ENCODE peak calls at places on chromosomes 4 and X, in eight cellular contexts. G is AG04450; V is CD8-positive, alpha-beta T cell; C is keratinocyte; H is GM23338; O is lower lobe of right lung; F is cardiac muscle cell; E is sigmoid colon. I is an unnamed sample. For H3K27me3, the result is how much of the 10 kb centered on the place peaks cover.

GRCh38 chr4:153341575-153342090 is 2.9 kb upstream of the MND1 start:
- DNase-seq in V (no peak), E (no peak), G (no peak), F (no peak), C (no peak), H (no peak), O (no peak), I (no peak)

GRCh38 chrX:1465261-1466231 is 12.8 kb upstream of the ASMTL start:
- DNase-seq in O (no peak), F (no peak), G (no peak), E (peak), V (no peak), H (no peak), C (no peak), I (no peak)

GRCh38 chrX:1463581-1464281 is 11.0 kb upstream of the ASMTL start:
- DNase-seq in G (no peak), C (no peak), O (peak), E (peak), H (no peak), F (no peak), V (no peak), I (no peak)

GRCh38 chrX:15016051-15016450 is 142.8 kb downstream of the MOSPD2 start:
- DNase-seq in H (no peak), E (no peak), V (no peak), F (no peak), O (no peak), G (no peak), C (no peak), I (no peak)

GRCh38 chr4:110049951-110050925 is 137.6 kb downstream of the EGF start:
- DNase-seq in O (no peak), F (peak), E (no peak), G (peak), C (no peak), H (peak), V (peak), I (no peak)

GRCh38 chr4:140308366-140309123 is 64.9 kb upstream of the SCOC start:
- DNase-seq in E (peak), C (peak), V (no peak), O (no peak), G (peak), F (peak), H (no peak), I (no peak)

GRCh38 chrX:68941385-68941952 is 112.6 kb downstream of the EFNB1 start:
- DNase-seq in C (no peak), F (no peak), G (no peak), V (no peak), H (no peak), O (no peak), E (peak), I (no peak)

GRCh38 chr4:7000421-7001176 is 42.6 kb upstream of the TADA2B start:
- DNase-seq in O (no peak), G (no peak), F (no peak), E (peak), V (no peak), C (no peak), H (no peak), I (no peak)

GRCh38 chr4:109067509-109068205 is 234.8 kb downstream of the COL25A1 start:
- DNase-seq in F (no peak), C (no peak), G (peak), V (no peak), O (no peak), E (no peak), H (no peak), I (no peak)

GRCh38 chr4:79893441-79893840 is 179.6 kb downstream of the ANTXR2 start:
- DNase-seq in V (no peak), G (no peak), H (no peak), E (no peak), C (no peak), O (no peak), F (no peak), I (no peak)

GRCh38 chr4:47106561-47106960 is 75.2 kb downstream of the GABRB1 start:
- DNase-seq in H (no peak), O (no peak), C (no peak), G (no peak), V (no peak), F (no peak), E (no peak), I (no peak)

DNA sequence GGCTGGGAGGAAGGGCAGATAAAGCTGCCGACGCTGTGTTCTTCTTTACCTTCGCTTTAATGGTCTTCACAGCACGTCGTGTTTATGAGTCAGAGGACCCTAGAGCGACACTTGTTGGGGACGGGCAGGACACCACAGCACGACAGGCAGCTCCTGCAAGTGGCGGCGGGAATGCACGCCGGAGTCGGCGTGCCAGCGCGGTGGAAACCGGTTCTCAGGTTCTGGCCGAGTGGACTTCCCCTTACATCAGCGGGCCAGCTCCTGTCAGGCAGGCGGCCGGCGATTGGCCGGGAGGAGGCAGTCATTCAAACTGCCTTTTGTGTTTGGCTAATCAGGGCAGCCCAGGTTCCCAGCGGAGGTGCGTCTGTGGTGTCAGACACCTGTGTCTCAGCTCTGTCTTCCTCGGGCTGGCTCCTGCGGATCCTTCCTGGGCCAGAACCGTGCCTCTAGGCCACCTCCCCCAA is 150.9 kb downstream of the SHROOM3 start:
- DNase-seq in H (peak), F (peak), G (no peak), E (peak), V (no peak), O (peak), C (no peak), I (no peak)
- TF ChIP-seq CTCF in H (peak), F (peak), G (no peak), E (no peak), V (no peak), O (no peak), C (no peak), I (peak)

DNA sequence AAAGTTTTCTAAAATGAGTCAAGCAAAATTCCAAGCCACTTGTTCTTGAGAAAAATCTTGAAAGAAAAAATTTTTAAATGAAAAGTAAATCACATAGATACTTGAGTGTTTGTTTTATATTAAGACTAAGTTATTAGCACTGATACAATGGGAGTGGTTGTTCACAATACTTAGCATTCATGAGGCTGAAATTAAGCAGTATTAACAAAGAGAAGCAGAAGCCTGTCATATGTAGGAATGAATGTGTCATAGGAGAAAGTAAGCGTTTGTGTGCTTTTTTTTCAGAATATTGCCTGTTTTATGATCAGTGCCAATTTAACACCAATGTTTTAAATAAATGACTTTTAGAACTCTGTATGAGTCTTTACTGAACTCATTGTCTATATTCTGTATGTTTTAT is 37.6 kb downstream of the PLS3 start:
- DNase-seq in G (no peak), E (no peak), C (no peak), F (no peak), O (no peak), H (no peak), V (no peak), I (no peak)
- H3K27me3 ChIP-seq in G (under half), E (under half), C (under half), F (under half), O (under half), H (under half), V (under half), I (under half)

GRCh38 chr4:101187837-101188236 is 159.5 kb downstream of the PPP3CA start:
- DNase-seq in F (no peak), V (no peak), E (no peak), O (no peak), H (no peak), C (no peak), G (no peak), I (no peak)
- TF ChIP-seq CTCF in F (peak), V (peak), E (no peak), O (peak), H (no peak), C (peak), G (no peak), I (no peak)

DNA sequence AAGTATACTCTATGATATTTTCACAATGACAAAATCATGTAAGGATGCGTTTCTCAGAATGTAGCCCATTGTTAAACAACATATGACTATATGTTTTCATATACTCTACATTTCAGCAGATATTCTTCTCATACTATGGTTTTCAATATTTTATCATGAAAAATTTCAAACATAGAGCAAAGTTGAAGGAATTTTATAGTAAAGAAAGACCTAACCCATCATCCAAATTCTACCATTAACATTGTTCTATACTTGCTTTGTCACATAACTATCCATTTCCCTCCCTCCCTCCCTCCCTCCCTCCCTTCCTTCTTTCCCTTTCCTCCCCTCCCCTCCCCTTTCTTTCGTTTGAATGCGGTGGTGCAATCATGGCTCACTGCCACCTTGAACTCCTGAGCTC is 109.4 kb downstream of the FHIP1A start:
- DNase-seq in F (no peak), E (no peak), G (no peak), O (no peak), C (no peak), H (no peak), V (no peak), I (no peak)
- H3K27me3 ChIP-seq in F (under half), E (under half), G (under half), O (under half), C (under half), H (under half), V (under half), I (under half)

DNA sequence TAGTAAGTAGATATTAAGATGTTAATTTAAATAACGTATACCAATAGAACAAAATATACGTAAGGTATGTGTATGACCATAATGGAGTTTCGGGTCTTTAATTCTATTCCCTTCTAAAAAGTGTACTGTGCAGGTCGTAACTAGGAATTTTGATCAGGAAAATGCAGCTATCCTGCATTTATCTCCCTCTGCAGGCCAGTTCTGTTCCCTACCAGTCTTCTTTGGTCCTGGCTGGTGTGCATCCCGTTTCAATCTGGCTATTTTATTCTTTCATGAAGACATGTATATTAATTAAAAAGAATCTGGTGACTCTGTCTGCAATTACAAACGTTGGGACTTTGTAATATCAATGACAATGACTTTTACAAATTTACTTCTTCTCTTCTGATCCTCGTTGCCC is 534.1 kb upstream of the AADAT start:
- DNase-seq in V (no peak), E (no peak), C (no peak), F (no peak), H (peak), G (no peak), O (no peak), I (no peak)
- TF ChIP-seq CTCF in V (no peak), E (no peak), C (no peak), F (no peak), H (peak), G (peak), O (no peak), I (no peak)

GRCh38 chr4:26050212-26050643 is 136.2 kb downstream of the SMIM20 start:
- DNase-seq in F (no peak), H (no peak), C (no peak), G (no peak), V (no peak), O (peak), E (peak), I (no peak)
- H3K27me3 ChIP-seq in F (under half), H (under half), C (under half), G (under half), V (under half), O (under half), E (under half), I (under half)

GRCh38 chr4:150961566-150961965 is 53.5 kb downstream of the LRBA start:
- DNase-seq in H (no peak), V (no peak), G (no peak), E (no peak), C (no peak), F (no peak), O (no peak), I (no peak)

GRCh38 chr4:150960079-150960478 is 55.0 kb downstream of the LRBA start:
- DNase-seq in E (no peak), O (no peak), F (no peak), V (no peak), C (peak), H (peak), G (no peak), I (no peak)

GRCh38 chr4:150962245-150962644 is 52.8 kb downstream of the LRBA start:
- DNase-seq in H (no peak), G (no peak), O (no peak), C (peak), E (no peak), F (no peak), V (no peak), I (no peak)

GRCh38 chr4:150964754-150965153 is 50.3 kb downstream of the LRBA start:
- DNase-seq in C (no peak), E (no peak), G (no peak), O (no peak), V (no peak), H (no peak), F (no peak), I (no peak)

GRCh38 chr4:150960818-150961217 is 54.3 kb downstream of the LRBA start:
- DNase-seq in V (no peak), C (peak), G (no peak), O (no peak), F (no peak), E (no peak), H (peak), I (no peak)
- TF ChIP-seq CTCF in V (peak), C (peak), G (peak), O (peak), F (peak), E (no peak), H (peak), I (peak)

DNA sequence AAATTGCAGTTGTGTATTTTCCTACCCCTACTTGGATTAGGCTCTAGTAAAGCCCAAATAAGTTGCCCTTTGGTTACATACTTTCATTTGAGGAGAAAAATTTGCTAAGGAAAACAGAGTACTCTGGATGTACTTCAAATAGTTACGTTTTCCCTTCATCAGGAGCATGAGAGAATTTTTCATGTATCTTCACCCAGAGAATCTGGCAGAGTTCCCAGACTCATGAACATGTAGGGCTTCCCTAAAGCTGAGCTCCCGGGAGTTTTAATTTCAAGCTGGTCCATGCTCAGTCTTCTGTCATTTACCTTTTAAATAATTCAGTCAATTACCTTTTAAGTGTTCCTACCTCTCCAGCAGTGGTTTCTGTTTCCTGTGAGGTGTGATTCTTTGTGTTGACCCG is 367.5 kb upstream of the GRID2 start:
- DNase-seq in F (peak), H (no peak), C (no peak), E (no peak), G (no peak), V (no peak), O (no peak), I (no peak)
- H3K27me3 ChIP-seq in F (under half), H (under half), C (under half), E (under half), G (under half), V (under half), O (under half), I (under half)

DNA sequence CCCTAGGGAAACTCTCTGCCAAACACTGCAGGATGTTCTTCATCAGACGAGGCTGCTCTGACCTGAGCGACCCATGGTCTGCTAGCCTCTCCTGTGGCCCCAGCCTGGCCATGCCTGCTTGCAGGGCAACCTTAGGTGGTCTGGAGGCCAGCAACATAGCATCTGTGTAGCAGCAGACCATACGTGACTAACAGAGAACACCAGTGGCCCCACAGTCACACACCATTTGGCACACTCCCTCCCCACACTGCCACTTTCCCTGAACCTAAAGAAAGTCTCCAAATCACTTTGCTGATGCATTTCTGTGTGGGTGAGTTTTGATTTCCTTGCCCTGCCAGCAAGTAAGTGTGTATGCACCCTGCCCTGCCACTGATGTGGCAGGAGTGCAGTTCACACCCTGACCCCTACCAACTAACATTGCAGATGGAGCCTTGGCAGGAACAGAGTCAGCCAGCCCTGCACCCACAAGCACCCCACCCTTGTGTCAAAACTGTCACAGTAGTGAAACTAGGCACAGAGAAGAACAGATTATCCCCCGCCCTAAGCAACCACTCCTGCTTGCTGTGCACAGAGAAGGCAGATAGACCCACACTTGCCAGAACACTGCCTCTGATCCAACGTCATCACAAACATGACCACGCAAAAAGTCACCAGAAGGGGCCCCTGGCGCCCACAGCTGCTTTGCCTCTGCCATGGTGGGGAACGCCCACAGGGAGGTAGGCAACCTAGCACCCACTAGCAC is 249.1 kb downstream of the SPIN4 start:
- DNase-seq in E (no peak), V (no peak), O (no peak), H (no peak), G (no peak), C (no peak), F (no peak), I (no peak)
- TF ChIP-seq CTCF in E (no peak), V (no peak), O (no peak), H (no peak), G (no peak), C (no peak), F (no peak), I (no peak)

GRCh38 chrX:151609222-151609621 is 45.7 kb downstream of the PASD1 start:
- DNase-seq in F (no peak), H (no peak), G (no peak), C (no peak), O (no peak), E (no peak), V (no peak), I (no peak)

GRCh38 chrX:151604931-151605330 is 41.5 kb downstream of the PASD1 start:
- DNase-seq in V (no peak), G (no peak), H (no peak), C (no peak), O (no peak), F (no peak), E (no peak), I (no peak)
- H3K27me3 ChIP-seq in V (under half), G (under half), H (under half), C (under half), O (under half), F (under half), E (under half), I (under half)

I was measured in kidney epithelial cell.